ENCODE peak calls at places on chromosomes 3 and 15, in nine cellular contexts. G is CD4-positive, alpha-beta T cell; A is BJ; Z is mucosa of descending colon; M is brain microvascular endothelial cell; R is right lobe of liver; Y is AG04450; C is RWPE2; N is transverse colon. U is an unnamed sample.

GRCh38 chr3:141998674-141999290 is 122.3 kb downstream of the ATP1B3 start:
- DNase-seq in C (no peak), A (no peak), R (no peak), Z (no peak), M (no peak), N (no peak), Y (no peak), G (no peak), U (no peak)

GRCh38 chr3:50623840-50624474 is 7.0 kb downstream of the MAPKAPK3 start:
- DNase-seq in Z (no peak), M (no peak), A (no peak), C (no peak), N (no peak), G (no peak), Y (no peak), R (no peak), U (no peak)

GRCh38 chr15:87287156-87287555 is 969.4 kb downstream of the NTRK3 start:
- DNase-seq in M (peak), Z (no peak), R (no peak), C (no peak), N (no peak), Y (peak), G (no peak), A (peak), U (no peak)

GRCh38 chr3:101230618-101231017 is 89.8 kb downstream of the IMPG2 start:
- DNase-seq in M (no peak), G (no peak), N (no peak), C (no peak), Z (no peak), A (no peak), Y (no peak), R (no peak), U (no peak)

GRCh38 chr15:49145651-49146609 is 9.5 kb downstream of the COPS2 start:
- DNase-seq in Y (no peak), A (no peak), M (peak), Z (no peak), R (no peak), N (no peak), G (no peak), C (no peak), U (no peak)

GRCh38 chr3:194485876-194486539 is 794 bp downstream of the ATP13A3 start:
- DNase-seq in C (no peak), Y (no peak), G (peak), Z (peak), M (no peak), N (peak), R (peak), A (no peak), U (no peak)

GRCh38 chr3:41318520-41318919 is 119.2 kb downstream of the CTNNB1 start:
- DNase-seq in R (peak), Y (no peak), G (no peak), N (no peak), A (no peak), C (no peak), Z (no peak), M (peak), U (peak)

GRCh38 chr15:48778338-48778730 is 32.5 kb downstream of the CEP152 start:
- DNase-seq in C (no peak), N (no peak), Y (no peak), M (peak), G (no peak), R (no peak), Z (no peak), A (no peak), U (no peak)

GRCh38 chr15:68654786-68655560 is 76.2 kb downstream of the CORO2B start:
- DNase-seq in Y (no peak), Z (no peak), M (no peak), A (no peak), G (no peak), N (no peak), C (peak), R (no peak), U (no peak)

GRCh38 chr3:110318108-110318507 is 753.5 kb upstream of the NECTIN3 start:
- DNase-seq in G (no peak), M (no peak), R (no peak), A (no peak), Z (no peak), N (no peak), C (no peak), Y (no peak), U (no peak)

GRCh38 chr3:38397320-38397719 is 50.7 kb downstream of the XYLB start:
- DNase-seq in A (no peak), G (no peak), N (no peak), Y (no peak), C (no peak), Z (no peak), M (peak), R (peak), U (no peak)

GRCh38 chr3:101010316-101010715 is 17.1 kb upstream of the ABI3BP start:
- DNase-seq in C (no peak), A (peak), N (no peak), Z (no peak), G (no peak), R (no peak), M (no peak), Y (no peak), U (no peak)

GRCh38 chr15:72203507-72203837 is 5.9 kb upstream of the GRAMD2A start:
- DNase-seq in R (no peak), Z (peak), A (peak), M (peak), G (no peak), Y (peak), C (peak), N (no peak), U (no peak)

GRCh38 chr3:86229775-86230094 is 761.2 kb downstream of the VGLL3 start:
- DNase-seq in G (no peak), N (no peak), Y (no peak), A (no peak), M (no peak), Z (no peak), C (no peak), R (no peak), U (no peak)

GRCh38 chr15:40338921-40339620 is 1.7 kb downstream of the CCDC9B start:
- DNase-seq in M (peak), C (peak), Z (no peak), A (peak), G (no peak), Y (peak), R (no peak), N (peak), U (no peak)

GRCh38 chr3:54188176-54188791 is 65.9 kb downstream of the CACNA2D3 start:
- DNase-seq in A (no peak), C (no peak), R (peak), G (no peak), M (peak), Z (no peak), N (peak), Y (no peak), U (no peak)

GRCh38 chr3:42264399-42265058 is 1.5 kb downstream of the CCK start:
- DNase-seq in R (peak), G (no peak), A (no peak), M (peak), N (peak), Y (no peak), C (peak), Z (no peak), U (no peak)

GRCh38 chr15:92907880-92908279 is 7.8 kb downstream of the CHD2 start:
- DNase-seq in G (no peak), A (peak), R (no peak), Y (peak), C (no peak), Z (no peak), M (peak), N (no peak), U (no peak)

GRCh38 chr15:80978685-80979084 is 10.9 kb downstream of the MESD start:
- DNase-seq in Z (no peak), N (no peak), C (no peak), Y (no peak), A (no peak), G (no peak), R (no peak), M (no peak), U (no peak)

GRCh38 chr3:10391391-10391790 is 70.5 kb upstream of the SEC13 start:
- DNase-seq in C (no peak), M (no peak), G (no peak), N (no peak), Y (no peak), A (no peak), Z (no peak), R (no peak), U (no peak)

GRCh38 chr3:55487376-55488241 is 503 bp upstream of the WNT5A start:
- DNase-seq in C (peak), G (no peak), R (peak), M (peak), N (peak), A (no peak), Y (no peak), Z (peak), U (peak)

GRCh38 chr15:73989001-73989798 is 2.9 kb downstream of the STOML1 start:
- DNase-seq in A (no peak), Y (peak), G (no peak), M (peak), R (no peak), N (no peak), C (no peak), Z (no peak), U (no peak)

GRCh38 chr15:48862705-48863104 is 15.2 kb upstream of the EID1 start:
- DNase-seq in Z (no peak), A (no peak), C (no peak), N (no peak), Y (no peak), M (no peak), R (no peak), G (no peak), U (no peak)

GRCh38 chr3:185152433-185153169 is at the start of gene C3orf70:
- DNase-seq in A (peak), R (peak), Z (peak), G (no peak), C (peak), M (peak), Y (no peak), N (peak), U (peak)

GRCh38 chr3:59118928-59119327 is 69.1 kb upstream of the CFAP20DC start:
- DNase-seq in G (no peak), Y (no peak), Z (no peak), A (no peak), R (no peak), C (no peak), N (no peak), M (no peak), U (no peak)

GRCh38 chr3:38254872-38255271 is 10.7 kb upstream of the SLC22A13 start:
- DNase-seq in Y (no peak), G (no peak), A (no peak), C (no peak), Z (no peak), R (no peak), N (no peak), M (no peak), U (no peak)

GRCh38 chr3:186241910-186242821 is 119.9 kb downstream of the DGKG start:
- DNase-seq in Y (no peak), M (peak), A (no peak), G (peak), C (no peak), Z (peak), R (peak), N (peak), U (peak)

GRCh38 chr3:148878073-148878472 is 13.0 kb downstream of the CPA3 start:
- DNase-seq in G (no peak), R (no peak), M (no peak), C (no peak), Z (no peak), Y (no peak), N (no peak), A (no peak), U (no peak)

GRCh38 chr3:138082085-138082991 is 33.1 kb downstream of the DZIP1L start:
- DNase-seq in A (peak), R (no peak), G (no peak), M (peak), N (no peak), Y (peak), C (no peak), Z (no peak), U (no peak)

GRCh38 chr3:170163956-170164645 is 17.4 kb downstream of the PHC3 start:
- DNase-seq in Y (no peak), C (no peak), A (no peak), M (no peak), N (no peak), G (no peak), Z (no peak), R (no peak), U (no peak)

GRCh38 chr3:88912294-88913014 is 195.0 kb upstream of the EPHA3 start:
- DNase-seq in M (no peak), N (no peak), Y (no peak), C (no peak), R (no peak), G (no peak), A (no peak), Z (no peak), U (peak)

GRCh38 chr15:66849746-66850077 is 147.7 kb downstream of the SMAD6 start:
- DNase-seq in Z (no peak), G (no peak), M (no peak), Y (no peak), N (peak), R (no peak), A (no peak), C (peak), U (no peak)

DNA sequence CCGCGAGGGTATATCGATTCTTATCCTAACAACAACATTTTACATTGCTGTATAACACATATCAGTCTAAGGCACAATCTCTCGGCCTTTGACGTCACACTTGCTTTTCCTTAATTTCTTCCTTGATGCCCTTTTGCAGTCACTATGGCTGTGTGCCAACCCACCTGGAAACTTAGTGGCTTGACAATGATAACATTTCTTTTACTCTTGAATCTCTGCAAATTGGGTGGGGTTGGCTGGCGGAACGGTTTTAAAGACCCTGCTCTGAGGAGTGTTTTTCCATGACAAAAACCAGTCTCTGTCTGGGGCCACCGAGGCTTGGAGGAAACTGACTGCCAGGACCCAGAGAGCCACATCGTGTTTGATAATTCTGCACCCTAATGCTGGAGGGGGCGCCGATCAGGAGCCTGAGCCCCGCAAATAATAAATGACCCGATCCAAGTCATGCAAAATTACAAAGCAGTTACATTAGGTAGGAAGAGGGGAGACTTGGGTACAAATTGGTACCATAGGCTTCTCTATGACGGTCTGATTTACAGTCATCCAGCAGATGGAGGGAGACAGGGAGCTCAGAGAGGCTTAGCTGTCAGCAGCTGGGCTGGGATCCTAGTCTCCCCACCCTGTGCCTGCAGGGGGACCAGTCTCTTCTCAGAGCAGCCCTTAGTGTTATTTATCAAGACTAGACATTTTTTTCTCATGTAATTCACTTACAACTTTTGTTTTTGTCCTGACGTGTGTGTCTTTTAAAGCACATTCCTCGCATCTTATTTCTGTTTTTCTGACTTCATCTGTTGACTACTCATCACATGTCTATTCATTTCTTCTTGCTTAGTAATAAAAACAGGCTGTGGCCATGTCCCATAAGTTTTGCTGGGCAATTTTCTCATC is 115.8 kb downstream of the KLF13 start:
- DNase-seq in Y (peak), N (no peak), R (no peak), M (peak), C (peak), A (peak), Z (no peak), G (no peak), U (peak)
- TF ChIP-seq CTCF in Y (peak), N (no peak), R (no peak), M (peak), C (peak), A (peak), Z (no peak), G (no peak), U (no peak)

GRCh38 chr3:52450489-52451236 is 3.2 kb downstream of the TNNC1 start:
- DNase-seq in Y (no peak), A (no peak), M (no peak), G (no peak), N (no peak), Z (no peak), C (no peak), R (no peak), U (no peak)

GRCh38 chr3:52452126-52452525 is 1.7 kb downstream of the TNNC1 start:
- DNase-seq in M (no peak), G (no peak), C (no peak), N (no peak), A (no peak), R (no peak), Z (no peak), Y (no peak), U (no peak)

GRCh38 chr3:52452570-52453221 is 1.1 kb downstream of the TNNC1 start:
- DNase-seq in A (no peak), R (no peak), M (no peak), Y (no peak), C (no peak), Z (no peak), G (no peak), N (no peak), U (no peak)

GRCh38 chr3:52453496-52454234 is at the start of gene TNNC1:
- DNase-seq in C (no peak), Z (no peak), A (no peak), G (no peak), R (no peak), N (peak), M (no peak), Y (no peak), U (no peak)

GRCh38 chr3:52451237-52452083 is 2.4 kb downstream of the TNNC1 start:
- DNase-seq in C (no peak), Z (no peak), G (no peak), R (no peak), A (no peak), N (no peak), Y (no peak), M (no peak), U (no peak)
- TF ChIP-seq CTCF in C (no peak), Z (no peak), G (no peak), R (no peak), A (no peak), N (no peak), Y (peak), M (no peak), U (peak)

DNA sequence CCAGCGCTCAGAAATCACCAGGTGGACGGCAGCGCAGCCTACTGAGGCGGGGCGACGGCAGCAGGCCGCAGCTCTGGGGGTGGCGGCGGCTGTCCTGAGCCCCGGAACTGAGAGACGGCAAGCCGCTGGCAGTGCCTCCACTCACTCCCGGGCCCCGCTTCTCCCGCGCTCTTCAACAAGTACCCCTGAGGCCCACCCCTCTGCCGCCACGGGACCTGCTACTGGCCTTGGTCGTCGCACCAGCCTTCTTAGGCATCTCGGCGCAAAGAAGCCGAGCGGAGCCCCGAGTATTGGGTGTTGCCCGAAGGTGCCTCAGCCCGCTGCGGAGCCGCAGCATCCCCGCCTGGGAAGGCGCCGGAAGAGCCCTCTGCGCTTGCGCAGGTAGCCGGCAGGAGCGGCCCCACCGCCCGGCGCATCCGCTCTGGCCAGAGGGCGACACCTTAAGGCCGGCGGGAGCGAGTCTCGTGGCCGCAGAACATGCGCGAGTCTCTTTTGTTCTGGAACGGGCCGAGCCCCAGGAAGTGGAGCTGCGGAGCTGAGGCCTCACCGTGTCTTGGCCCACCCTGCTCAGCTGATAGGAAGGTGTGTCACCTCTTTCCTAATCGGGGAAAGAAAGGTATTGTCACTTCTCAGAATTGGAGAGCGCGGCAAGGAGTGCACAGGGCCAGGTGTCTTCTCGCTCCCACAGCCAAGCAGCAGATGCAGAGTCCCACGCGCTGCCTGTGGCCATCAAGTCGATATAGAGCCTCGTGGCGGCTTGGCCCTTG is at the start of gene C15orf40:
- DNase-seq in Z (peak), C (peak), R (peak), A (no peak), M (peak), Y (peak), G (peak), N (peak), U (peak)
- TF ChIP-seq CTCF in Z (peak), C (peak), R (peak), A (peak), M (peak), Y (peak), G (no peak), N (peak), U (no peak)

DNA sequence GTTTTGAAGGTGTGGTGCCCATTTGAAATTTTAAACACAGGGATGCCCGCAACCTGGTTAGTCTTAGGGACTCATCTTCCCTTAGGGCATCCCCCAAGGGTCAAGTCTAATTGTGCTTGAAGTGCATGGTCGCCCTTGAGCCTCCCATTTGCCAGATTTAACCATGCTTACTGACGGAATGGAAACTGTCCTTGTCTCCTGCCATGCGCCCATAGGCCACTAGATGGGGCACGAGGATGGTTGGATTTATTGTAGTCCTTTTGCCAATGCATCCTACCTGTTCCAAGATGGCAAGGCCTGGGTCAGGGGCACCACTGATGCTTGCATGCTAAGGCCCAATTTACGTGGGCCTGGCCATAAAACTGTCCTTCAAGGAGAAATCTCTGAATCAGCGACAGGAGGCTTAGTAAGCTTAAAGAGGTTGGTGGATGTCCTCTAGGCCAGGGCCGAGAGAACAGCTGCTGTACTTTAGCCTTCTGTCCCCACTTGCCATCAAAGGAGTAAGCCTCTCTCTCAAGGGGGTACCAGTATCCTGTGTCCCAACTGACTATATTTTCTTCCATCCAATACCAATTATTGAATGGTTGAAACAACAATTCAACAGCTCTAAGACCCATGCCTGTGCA is 355.4 kb downstream of the OTOL1 start:
- DNase-seq in N (peak), A (no peak), M (peak), G (no peak), Z (no peak), C (no peak), Y (peak), R (peak), U (peak)
- TF ChIP-seq CTCF in N (peak), A (peak), M (peak), G (peak), Z (peak), C (peak), Y (peak), R (peak), U (peak)

DNA sequence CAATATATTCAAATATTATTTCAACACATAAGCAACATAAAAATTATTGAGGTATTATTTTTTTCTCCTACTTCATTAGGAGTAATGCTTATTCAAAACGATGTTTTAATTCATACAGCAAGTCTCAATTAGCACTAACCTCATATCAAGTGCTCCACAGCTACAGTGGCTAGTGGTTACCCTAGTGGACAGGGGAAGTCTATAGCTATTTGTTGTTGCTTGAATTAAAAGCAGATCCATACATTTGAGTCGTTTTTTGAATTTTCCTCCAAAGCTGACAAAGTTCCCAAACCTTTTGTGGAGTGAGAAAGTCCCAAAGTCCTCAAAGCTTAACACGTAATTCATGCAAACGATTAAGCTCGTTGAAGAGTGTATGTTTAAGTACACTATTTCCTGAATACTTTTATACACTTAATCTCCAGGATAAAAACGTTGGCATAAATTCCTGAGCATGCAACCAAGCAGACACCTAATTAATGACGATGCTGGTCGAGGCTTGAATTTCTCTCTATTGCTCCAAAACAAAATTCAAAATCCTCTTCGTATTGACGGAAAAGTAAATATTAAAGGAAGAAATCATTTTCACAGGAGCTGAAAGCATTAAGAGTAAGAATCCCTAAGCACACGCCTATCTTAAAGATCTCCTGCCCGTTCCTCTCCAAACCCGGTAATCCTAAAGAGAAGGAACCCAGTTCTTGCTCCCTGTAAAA is 984 bp downstream of the VPS13C start:
- DNase-seq in Y (no peak), G (no peak), M (no peak), C (no peak), Z (no peak), R (no peak), N (no peak), A (no peak), U (no peak)
- TF ChIP-seq CTCF in Y (peak), G (peak), M (peak), C (no peak), Z (no peak), R (no peak), N (no peak), A (peak), U (no peak)